ENCODE peak calls at places on chromosomes 3 and 15, in four cellular contexts. A is cardiac muscle cell, Q is C1 segment of cervical spinal cord, U is AG09309. M is an unnamed sample.

GRCh38 chr3:151724846-151725562 is 8.7 kb upstream of the AADACL2 start:
- DNase-seq in U (no peak), A (no peak), Q (no peak), M (no peak)

GRCh38 chr3:169739067-169739466 is 25.8 kb downstream of the TERC start:
- DNase-seq in U (no peak), Q (no peak), A (no peak), M (no peak)

GRCh38 chr15:80010131-80010673 is 39.2 kb upstream of the BCL2A1 start:
- DNase-seq in U (no peak), Q (no peak), A (no peak), M (no peak)

GRCh38 chr3:47475029-47475569 is 642 bp downstream of the SCAP start:
- DNase-seq in Q (no peak), A (peak), U (no peak), M (peak)

GRCh38 chr3:45140392-45140791 is 5.8 kb downstream of the CDCP1 start:
- DNase-seq in Q (no peak), A (no peak), U (no peak), M (no peak)

GRCh38 chr3:170128977-170129431 is 52.5 kb downstream of the PHC3 start:
- DNase-seq in Q (no peak), U (no peak), A (no peak), M (no peak)

GRCh38 chr3:145188079-145188785 is 972.8 kb downstream of the PLOD2 start:
- DNase-seq in Q (no peak), U (no peak), A (peak), M (no peak)

GRCh38 chr3:185983495-185984141 is 45.8 kb upstream of the TRA2B start:
- DNase-seq in Q (peak), A (peak), U (no peak), M (no peak)

GRCh38 chr3:156630081-156630772 is 44.2 kb upstream of the TIPARP start:
- DNase-seq in U (no peak), Q (no peak), A (no peak), M (no peak)

GRCh38 chr15:31200735-31201151 is 99.2 kb upstream of the TRPM1 start:
- DNase-seq in A (peak), Q (peak), U (no peak), M (no peak)

GRCh38 chr3:13262493-13263211 is 157.5 kb downstream of the NUP210 start:
- DNase-seq in A (no peak), Q (no peak), U (no peak), M (no peak)

GRCh38 chr3:170695486-170696069 is 109.7 kb upstream of the SLC7A14 start:
- DNase-seq in A (no peak), Q (no peak), U (no peak), M (no peak)

GRCh38 chr3:16300881-16301359 is 35.9 kb downstream of the OXNAD1 start:
- DNase-seq in A (no peak), Q (no peak), U (no peak), M (no peak)

GRCh38 chr3:20056727-20057611 is 16.7 kb downstream of the KAT2B start:
- DNase-seq in A (no peak), Q (no peak), U (no peak), M (peak)

GRCh38 chr3:103372031-103372430 is 937.2 kb downstream of the ZPLD1 start:
- DNase-seq in Q (no peak), U (no peak), A (no peak), M (no peak)

GRCh38 chr3:5787863-5788488 is 600.5 kb downstream of the EDEM1 start:
- DNase-seq in U (no peak), A (peak), Q (no peak), M (no peak)

GRCh38 chr3:8760091-8760490 is 9.3 kb downstream of the OXTR start:
- DNase-seq in Q (no peak), A (no peak), U (no peak), M (no peak)

GRCh38 chr15:77002954-77003912 is 8.3 kb downstream of the PSTPIP1 start:
- DNase-seq in Q (no peak), A (no peak), U (no peak), M (no peak)

GRCh38 chr15:64597469-64597806 is 137.1 kb downstream of the ZNF609 start:
- DNase-seq in Q (no peak), A (no peak), U (no peak), M (no peak)

GRCh38 chr15:49063402-49064280 is 17.4 kb upstream of the SECISBP2L start:
- DNase-seq in Q (no peak), U (no peak), A (no peak), M (no peak)

GRCh38 chr3:100956276-100956675 is 36.9 kb downstream of the ABI3BP start:
- DNase-seq in U (no peak), Q (no peak), A (no peak), M (no peak)

GRCh38 chr15:48680841-48681240 is 35.3 kb upstream of the FBN1 start:
- DNase-seq in A (no peak), Q (no peak), U (peak), M (no peak)

GRCh38 chr3:42179110-42179725 is 86.8 kb downstream of the CCK start:
- DNase-seq in Q (no peak), A (peak), U (peak), M (peak)

GRCh38 chr3:112293368-112294321 is at the start of gene SLC9C1:
- DNase-seq in U (peak), Q (no peak), A (peak), M (peak)

GRCh38 chr3:32147935-32148334 is 41.5 kb downstream of the GPD1L start:
- DNase-seq in Q (no peak), A (no peak), U (no peak), M (no peak)

GRCh38 chr3:10703875-10704274 is 112.2 kb upstream of the SLC6A11 start:
- DNase-seq in A (peak), Q (no peak), U (no peak), M (peak)

GRCh38 chr3:61530355-61530754 is 31.0 kb upstream of the PTPRG start:
- DNase-seq in U (no peak), A (peak), Q (no peak), M (no peak)

GRCh38 chr3:63896332-63897034 is 15.7 kb downstream of the SCAANT1 start:
- DNase-seq in Q (no peak), A (no peak), U (no peak), M (no peak)

GRCh38 chr15:67010898-67011619 is 54.3 kb upstream of the SMAD3 start:
- DNase-seq in U (no peak), Q (no peak), A (no peak), M (no peak)

GRCh38 chr3:188689101-188689574 is 482.6 kb upstream of the TPRG1 start:
- DNase-seq in A (no peak), Q (no peak), U (peak), M (peak)

GRCh38 chr3:18405141-18405540 is 20.0 kb downstream of the SATB1 start:
- DNase-seq in A (no peak), U (no peak), Q (no peak), M (no peak)

GRCh38 chr15:50107591-50108408 is 11.2 kb downstream of the ATP8B4 start:
- DNase-seq in A (no peak), U (no peak), Q (no peak), M (no peak)

GRCh38 chr15:59327942-59328341 is 44.7 kb downstream of the MYO1E start:
- DNase-seq in Q (no peak), U (no peak), A (no peak), M (no peak)

M was measured in GM04504.